ENCODE peak calls at places on chromosomes 16 and 17, in seven cellular contexts. One of them, this sample, is unnamed.

GRCh38 chr17:40801157-40801556 is 1.4 kb upstream of the KRT28 start:
- DNase-seq in tibial artery: no peak
- DNase-seq in fibroblast of villous mesenchyme: no peak
- DNase-seq in PC-9: no peak
- DNase-seq in AG04449: no peak
- DNase-seq in OCI-LY7: no peak
- DNase-seq in uterus: no peak
- DNase-seq in this sample: no peak

GRCh38 chr16:84832488-84833141 is 12.8 kb downstream of the CRISPLD2 start:
- DNase-seq in fibroblast of villous mesenchyme: peak
- DNase-seq in uterus: peak
- DNase-seq in AG04449: peak
- DNase-seq in tibial artery: peak
- DNase-seq in OCI-LY7: no peak
- DNase-seq in PC-9: no peak
- DNase-seq in this sample: peak

GRCh38 chr17:21689604-21690003 is 2.7 kb upstream of the KCNJ18 start:
- DNase-seq in fibroblast of villous mesenchyme: peak
- DNase-seq in OCI-LY7: no peak
- DNase-seq in tibial artery: peak
- DNase-seq in AG04449: peak
- DNase-seq in uterus: peak
- DNase-seq in PC-9: peak
- DNase-seq in this sample: peak

GRCh38 chr16:9260665-9261064 is 169.2 kb downstream of the HAPSTR1 start:
- DNase-seq in tibial artery: no peak
- DNase-seq in OCI-LY7: no peak
- DNase-seq in uterus: no peak
- DNase-seq in AG04449: no peak
- DNase-seq in PC-9: no peak
- DNase-seq in fibroblast of villous mesenchyme: no peak
- DNase-seq in this sample: no peak

GRCh38 chr17:42673885-42674754 is 2.7 kb downstream of the PLEKHH3 start:
- DNase-seq in PC-9: no peak
- DNase-seq in OCI-LY7: peak
- DNase-seq in fibroblast of villous mesenchyme: peak
- DNase-seq in uterus: peak
- DNase-seq in tibial artery: peak
- DNase-seq in AG04449: no peak
- DNase-seq in this sample: peak

GRCh38 chr17:78316867-78317816 is 42.7 kb downstream of the SOCS3 start:
- DNase-seq in OCI-LY7: no peak
- DNase-seq in tibial artery: no peak
- DNase-seq in PC-9: peak
- DNase-seq in AG04449: no peak
- DNase-seq in fibroblast of villous mesenchyme: peak
- DNase-seq in uterus: no peak
- DNase-seq in this sample: peak

GRCh38 chr16:951660-952301 is 19.0 kb downstream of the LMF1 start:
- DNase-seq in fibroblast of villous mesenchyme: no peak
- DNase-seq in PC-9: no peak
- DNase-seq in uterus: no peak
- DNase-seq in AG04449: no peak
- DNase-seq in tibial artery: no peak
- DNase-seq in OCI-LY7: no peak
- DNase-seq in this sample: peak

GRCh38 chr17:75228847-75229246 is 23.4 kb downstream of the NUP85 start:
- DNase-seq in OCI-LY7: no peak
- DNase-seq in uterus: no peak
- DNase-seq in AG04449: no peak
- DNase-seq in fibroblast of villous mesenchyme: no peak
- DNase-seq in PC-9: no peak
- DNase-seq in tibial artery: no peak
- DNase-seq in this sample: no peak

GRCh38 chr16:4093495-4094137 is 22.6 kb downstream of the ADCY9 start:
- DNase-seq in OCI-LY7: no peak
- DNase-seq in uterus: peak
- DNase-seq in AG04449: no peak
- DNase-seq in PC-9: no peak
- DNase-seq in fibroblast of villous mesenchyme: peak
- DNase-seq in tibial artery: peak
- DNase-seq in this sample: peak

GRCh38 chr17:35973333-35974260 is 7.7 kb downstream of the CCL16 start:
- DNase-seq in PC-9: no peak
- DNase-seq in tibial artery: no peak
- DNase-seq in AG04449: peak
- DNase-seq in OCI-LY7: no peak
- DNase-seq in fibroblast of villous mesenchyme: no peak
- DNase-seq in uterus: no peak
- DNase-seq in this sample: no peak

GRCh38 chr16:21722771-21723460 is 59.1 kb downstream of the OTOA start:
- DNase-seq in AG04449: no peak
- DNase-seq in tibial artery: no peak
- DNase-seq in PC-9: no peak
- DNase-seq in uterus: no peak
- DNase-seq in fibroblast of villous mesenchyme: no peak
- DNase-seq in OCI-LY7: no peak
- DNase-seq in this sample: no peak

GRCh38 chr17:38600906-38601305 is 4.8 kb downstream of the SRCIN1 start:
- DNase-seq in uterus: no peak
- DNase-seq in OCI-LY7: no peak
- DNase-seq in AG04449: no peak
- DNase-seq in PC-9: no peak
- DNase-seq in tibial artery: no peak
- DNase-seq in fibroblast of villous mesenchyme: no peak
- DNase-seq in this sample: no peak

GRCh38 chr17:82536220-82537201 is 17.0 kb downstream of the FOXK2 start:
- DNase-seq in fibroblast of villous mesenchyme: peak
- DNase-seq in OCI-LY7: no peak
- DNase-seq in PC-9: no peak
- DNase-seq in tibial artery: no peak
- DNase-seq in AG04449: no peak
- DNase-seq in uterus: no peak
- DNase-seq in this sample: peak

GRCh38 chr17:73722163-73722562 is 77.9 kb upstream of the SDK2 start:
- DNase-seq in AG04449: no peak
- DNase-seq in tibial artery: no peak
- DNase-seq in PC-9: no peak
- DNase-seq in fibroblast of villous mesenchyme: no peak
- DNase-seq in OCI-LY7: peak
- DNase-seq in uterus: no peak
- DNase-seq in this sample: no peak

GRCh38 chr17:57542518-57542917 is 202.6 kb downstream of the CCDC182 start:
- DNase-seq in PC-9: no peak
- DNase-seq in AG04449: no peak
- DNase-seq in uterus: no peak
- DNase-seq in OCI-LY7: no peak
- DNase-seq in fibroblast of villous mesenchyme: no peak
- DNase-seq in tibial artery: no peak
- DNase-seq in this sample: no peak

GRCh38 chr16:72195609-72196008 is 23.7 kb upstream of the PMFBP1 start:
- DNase-seq in fibroblast of villous mesenchyme: no peak
- DNase-seq in AG04449: no peak
- DNase-seq in tibial artery: no peak
- DNase-seq in uterus: no peak
- DNase-seq in PC-9: no peak
- DNase-seq in OCI-LY7: no peak
- DNase-seq in this sample: no peak
- TF ChIP-seq CTCF in fibroblast of villous mesenchyme: no peak
- TF ChIP-seq CTCF in AG04449: peak
- TF ChIP-seq CTCF in tibial artery: no peak
- TF ChIP-seq CTCF in uterus: no peak
- TF ChIP-seq CTCF in PC-9: no peak
- TF ChIP-seq CTCF in OCI-LY7: peak
- TF ChIP-seq CTCF in this sample: no peak

GRCh38 chr16:57285379-57285778 is 907 bp upstream of the PLLP start:
- DNase-seq in fibroblast of villous mesenchyme: no peak
- DNase-seq in tibial artery: no peak
- DNase-seq in AG04449: no peak
- DNase-seq in OCI-LY7: no peak
- DNase-seq in uterus: no peak
- DNase-seq in PC-9: no peak
- DNase-seq in this sample: no peak
- H3K4me3 ChIP-seq in fibroblast of villous mesenchyme: no peak
- H3K4me3 ChIP-seq in tibial artery: no peak
- H3K4me3 ChIP-seq in AG04449: no peak
- H3K4me3 ChIP-seq in OCI-LY7: no peak
- H3K4me3 ChIP-seq in uterus: no peak
- H3K4me3 ChIP-seq in PC-9: peak
- H3K4me3 ChIP-seq in this sample: no peak

GRCh38 chr17:46194393-46195216 is 1.4 kb upstream of the KANSL1 start:
- DNase-seq in fibroblast of villous mesenchyme: peak
- DNase-seq in uterus: no peak
- DNase-seq in AG04449: no peak
- DNase-seq in tibial artery: no peak
- DNase-seq in OCI-LY7: peak
- DNase-seq in PC-9: no peak
- DNase-seq in this sample: peak

GRCh38 chr17:46192484-46193245 is 564 bp downstream of the KANSL1 start:
- DNase-seq in AG04449: no peak
- DNase-seq in fibroblast of villous mesenchyme: peak
- DNase-seq in tibial artery: peak
- DNase-seq in uterus: peak
- DNase-seq in PC-9: no peak
- DNase-seq in OCI-LY7: peak
- DNase-seq in this sample: peak

GRCh38 chr17:46193626-46194392 is 580 bp upstream of the KANSL1 start:
- DNase-seq in tibial artery: peak
- DNase-seq in uterus: peak
- DNase-seq in PC-9: peak
- DNase-seq in OCI-LY7: peak
- DNase-seq in fibroblast of villous mesenchyme: peak
- DNase-seq in AG04449: peak
- DNase-seq in this sample: peak

GRCh38 chr17:46192211-46192483 is 1.1 kb downstream of the KANSL1 start:
- DNase-seq in uterus: no peak
- DNase-seq in fibroblast of villous mesenchyme: no peak
- DNase-seq in PC-9: no peak
- DNase-seq in tibial artery: no peak
- DNase-seq in AG04449: no peak
- DNase-seq in OCI-LY7: no peak
- DNase-seq in this sample: no peak

DNA sequence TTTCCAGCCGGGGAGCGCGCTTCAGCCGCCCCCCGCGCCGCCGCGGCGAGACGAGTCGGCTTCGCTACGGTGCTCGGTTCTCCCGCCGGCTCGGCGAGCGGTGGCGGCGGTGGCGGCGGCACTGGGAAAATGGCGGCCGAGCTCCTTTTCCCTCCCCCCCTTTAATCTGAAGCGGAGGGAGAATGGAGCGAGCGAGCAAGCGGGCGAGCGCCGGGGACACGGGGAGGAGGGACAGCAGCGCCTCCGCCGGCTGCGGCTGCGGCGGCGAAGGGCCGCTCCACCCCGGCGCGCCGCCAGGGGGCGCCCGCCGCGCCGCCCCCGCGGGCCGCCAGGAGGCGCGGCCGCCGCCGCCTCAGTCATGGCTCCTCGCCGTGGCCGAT is at the start of gene KANSL1:
- DNase-seq in tibial artery: peak
- DNase-seq in fibroblast of villous mesenchyme: peak
- DNase-seq in AG04449: peak
- DNase-seq in PC-9: peak
- DNase-seq in uterus: peak
- DNase-seq in OCI-LY7: peak
- DNase-seq in this sample: peak
- TF ChIP-seq CTCF in tibial artery: peak
- TF ChIP-seq CTCF in fibroblast of villous mesenchyme: peak
- TF ChIP-seq CTCF in AG04449: peak
- TF ChIP-seq CTCF in PC-9: no peak
- TF ChIP-seq CTCF in uterus: peak
- TF ChIP-seq CTCF in OCI-LY7: peak
- TF ChIP-seq CTCF in this sample: no peak

DNA sequence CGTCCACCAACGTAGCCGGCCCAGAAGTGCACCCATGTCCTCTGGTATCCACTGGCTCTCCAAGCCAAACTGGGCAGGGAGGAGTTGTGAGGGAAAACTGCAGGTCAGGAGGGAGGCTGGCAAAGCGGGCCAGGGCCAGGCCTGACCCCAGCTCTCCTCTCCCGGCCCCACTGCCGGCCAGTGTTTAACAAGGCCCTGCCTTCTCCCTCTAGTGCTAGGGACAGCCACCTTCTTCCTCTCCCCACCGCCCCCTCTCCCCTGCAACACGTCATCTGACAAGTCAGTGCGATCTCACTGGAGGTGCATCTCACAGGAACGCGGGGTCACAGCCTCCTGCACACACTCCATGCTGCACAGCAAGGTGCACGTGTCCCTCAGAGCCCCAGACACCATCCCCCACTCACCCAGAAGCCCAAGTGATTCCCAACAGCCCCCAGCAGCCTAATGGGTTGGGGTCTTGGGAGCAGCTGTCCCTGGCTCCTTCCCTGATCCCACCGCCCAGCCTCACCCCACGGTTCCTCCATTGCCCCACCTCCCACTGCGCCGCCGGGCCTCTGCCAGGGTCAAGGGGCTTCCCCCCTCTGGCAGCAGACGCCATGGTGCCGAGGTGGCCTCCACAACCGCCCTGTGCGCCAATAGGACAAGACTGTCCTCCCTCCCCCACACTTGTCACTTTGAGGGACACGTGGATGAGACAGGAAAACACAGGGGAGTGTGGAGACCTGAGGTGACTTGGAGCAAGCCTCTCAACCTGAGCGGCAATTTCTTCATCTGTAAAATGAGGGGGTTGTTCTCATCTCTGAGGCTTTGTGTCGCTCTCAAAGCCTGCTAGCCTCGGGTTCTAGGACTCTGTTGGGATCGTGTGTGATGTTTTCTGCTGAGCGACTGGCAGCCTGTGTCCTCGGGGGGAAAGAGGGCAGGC is 1.1 kb upstream of the ACE start:
- DNase-seq in tibial artery: no peak
- DNase-seq in PC-9: no peak
- DNase-seq in AG04449: no peak
- DNase-seq in fibroblast of villous mesenchyme: no peak
- DNase-seq in uterus: no peak
- DNase-seq in OCI-LY7: no peak
- DNase-seq in this sample: no peak
- H3K4me3 ChIP-seq in tibial artery: no peak
- H3K4me3 ChIP-seq in PC-9: no peak
- H3K4me3 ChIP-seq in AG04449: no peak
- H3K4me3 ChIP-seq in fibroblast of villous mesenchyme: no peak
- H3K4me3 ChIP-seq in uterus: no peak
- H3K4me3 ChIP-seq in OCI-LY7: peak
- H3K4me3 ChIP-seq in this sample: no peak

GRCh38 chr16:85987750-85988078 is 88.8 kb downstream of the IRF8 start:
- DNase-seq in fibroblast of villous mesenchyme: no peak
- DNase-seq in uterus: no peak
- DNase-seq in OCI-LY7: no peak
- DNase-seq in tibial artery: no peak
- DNase-seq in PC-9: no peak
- DNase-seq in AG04449: no peak
- DNase-seq in this sample: no peak
- TF ChIP-seq CTCF in fibroblast of villous mesenchyme: no peak
- TF ChIP-seq CTCF in uterus: no peak
- TF ChIP-seq CTCF in OCI-LY7: peak
- TF ChIP-seq CTCF in tibial artery: no peak
- TF ChIP-seq CTCF in PC-9: no peak
- TF ChIP-seq CTCF in AG04449: no peak
- TF ChIP-seq CTCF in this sample: no peak

This sample was measured in fibroblast of mammary gland.